ENCODE peak calls at places on chromosomes 16 and 17, in four cellular contexts. F is GM12878, N is K562, B is HepG2. W is an unnamed sample.
A peak's percentile ranks its signal among the peaks of the same experiment; 100 is the strongest.

GRCh38 chr17:5203908-5204294 is 12.2 kb upstream of the ZNF594 start:
- DNase-seq in F (no peak), N (no peak), B (no peak), W (peak; percentile 35)

GRCh38 chr17:47192549-47192948 is 3.5 kb upstream of the CDC27 start:
- DNase-seq in F (peak; percentile 83), N (no peak), B (no peak), W (no peak)

GRCh38 chr17:39640493-39641118 is 3.7 kb downstream of the STARD3 start:
- DNase-seq in F (no peak), N (no peak), B (no peak), W (no peak)

GRCh38 chr17:9364837-9365430 is 210.7 kb downstream of the STX8 start:
- DNase-seq in F (no peak), N (no peak), B (no peak), W (no peak)

GRCh38 chr17:72715906-72716572 is 376.4 kb downstream of the SLC39A11 start:
- DNase-seq in F (no peak), N (no peak), B (peak; percentile 94), W (peak; percentile 93)

GRCh38 chr16:71461686-71462648 is at the start of gene ZNF23:
- DNase-seq in F (peak; percentile 39), N (peak; percentile 87), B (peak; percentile 64), W (peak; percentile 93)

GRCh38 chr17:78390241-78391050 is 12.0 kb downstream of the PGS1 start:
- DNase-seq in F (no peak), N (peak; percentile 35), B (no peak), W (peak; percentile 75)

GRCh38 chr16:30875881-30876791 is 17.7 kb downstream of the BCL7C start:
- DNase-seq in F (peak; percentile 67), N (peak; percentile 79), B (no peak), W (no peak)

GRCh38 chr16:50201784-50202183 is 48.7 kb downstream of the TENT4B start:
- DNase-seq in F (no peak), N (no peak), B (no peak), W (no peak)

GRCh38 chr16:10552998-10553491 is 27.4 kb downstream of the EMP2 start:
- DNase-seq in F (peak; percentile 49), N (peak; percentile 70), B (no peak), W (peak; percentile 60)

GRCh38 chr17:17685775-17686291 is 4.6 kb downstream of the RAI1 start:
- DNase-seq in F (no peak), N (peak; percentile 56), B (no peak), W (peak; percentile 67)

GRCh38 chr17:48679385-48680096 is 42.8 kb downstream of the PRAC1 start:
- DNase-seq in F (no peak), N (no peak), B (no peak), W (no peak)

DNA sequence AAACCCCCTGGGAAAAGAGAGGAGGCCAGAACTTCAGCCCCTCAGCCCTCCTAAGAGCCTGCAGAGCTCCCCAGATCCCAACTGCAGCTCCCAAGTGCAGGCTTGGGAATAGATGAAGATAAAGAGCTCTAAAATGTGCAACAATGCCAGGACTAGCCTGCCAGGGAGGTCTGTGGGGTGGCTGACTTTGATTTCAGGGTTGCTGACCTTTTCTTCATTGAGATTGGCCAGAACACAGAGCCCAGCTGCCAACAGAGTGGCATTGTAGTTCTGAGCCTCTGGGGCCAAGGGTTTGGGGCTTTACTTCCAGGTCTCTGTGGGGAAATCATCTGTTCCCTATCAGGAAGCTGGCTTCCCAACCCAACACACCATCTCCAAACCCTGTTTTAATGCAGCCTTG is 120.6 kb downstream of the COPRS start:
- DNase-seq in F (no peak), N (no peak), B (no peak), W (no peak)
- TF ChIP-seq CHD4 in F (no peak), N (no peak), B (no peak), W (no peak)

GRCh38 chr17:41491476-41491875 is 1.8 kb upstream of the KRT36 start:
- DNase-seq in F (no peak), N (no peak), B (no peak), W (no peak)

GRCh38 chr17:41492771-41493170 is 3.1 kb upstream of the KRT36 start:
- DNase-seq in F (no peak), N (peak; percentile 45), B (peak; percentile 49), W (no peak)

GRCh38 chr17:41492351-41492750 is 2.6 kb upstream of the KRT36 start:
- DNase-seq in F (no peak), N (no peak), B (no peak), W (no peak)

GRCh38 chr17:41496803-41497484 is 7.2 kb upstream of the KRT36 start:
- DNase-seq in F (peak; percentile 12), N (peak; percentile 89), B (peak; percentile 86), W (peak; percentile 91)

GRCh38 chr17:41494524-41494923 is 4.8 kb upstream of the KRT36 start:
- DNase-seq in F (no peak), N (no peak), B (peak; percentile 13), W (no peak)
- H3K27ac ChIP-seq in F (no peak overlapping the region), N (no peak overlapping the region), B (no peak overlapping the region), W (peak overlapping the region; percentile 38)

GRCh38 chr17:54013117-54013516 is 190.4 kb downstream of the KIF2B start:
- DNase-seq in F (no peak), N (no peak), B (no peak), W (no peak)
- TF ChIP-seq CHD4 in F (no peak), N (no peak), B (no peak), W (no peak)

GRCh38 chr16:75805946-75806345 is 79.7 kb upstream of the CPHXL start:
- DNase-seq in F (no peak), N (peak; percentile 8), B (no peak), W (no peak)

GRCh38 chr16:75804368-75804767 is 78.1 kb upstream of the CPHXL start:
- DNase-seq in F (no peak), N (no peak), B (no peak), W (no peak)

GRCh38 chr16:75806487-75806886 is 80.2 kb upstream of the CPHXL start:
- DNase-seq in F (no peak), N (no peak), B (no peak), W (no peak)

GRCh38 chr16:75801307-75801706 is 75.0 kb upstream of the CPHXL start:
- DNase-seq in F (no peak), N (no peak), B (no peak), W (no peak)

DNA sequence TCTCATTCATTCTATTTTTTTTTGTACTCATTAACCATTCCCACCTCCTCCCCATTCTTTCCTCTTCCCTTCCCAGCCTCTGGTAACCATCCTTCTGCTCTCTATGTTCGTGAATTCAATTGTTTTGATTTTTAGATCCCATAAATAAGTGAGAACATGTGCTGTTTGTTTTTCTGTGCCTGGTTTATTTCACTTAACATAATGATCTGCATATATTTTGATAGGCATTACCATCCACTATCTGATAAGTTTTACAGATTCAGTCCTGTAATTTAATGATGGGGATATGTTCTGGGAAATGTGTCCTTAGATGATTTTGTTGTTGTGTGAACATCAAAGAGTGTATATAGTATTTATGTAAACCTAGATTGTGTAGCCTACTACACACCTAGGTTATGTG is 77.5 kb upstream of the CPHXL start:
- DNase-seq in F (no peak), N (no peak), B (no peak), W (no peak)
- H3K27ac ChIP-seq in F (no peak overlapping the region), N (no peak overlapping the region), B (no peak overlapping the region), W (no peak overlapping the region)

GRCh38 chr16:84283314-84284167 is 11.1 kb upstream of the WFDC1 start:
- DNase-seq in F (no peak), N (no peak), B (no peak), W (no peak)

GRCh38 chr16:84282533-84282932 is 12.1 kb upstream of the WFDC1 start:
- DNase-seq in F (no peak), N (no peak), B (no peak), W (no peak)

GRCh38 chr16:84284168-84284722 is 10.4 kb upstream of the WFDC1 start:
- DNase-seq in F (no peak), N (peak; percentile 12), B (peak; percentile 48), W (no peak)

GRCh38 chr16:84288902-84289301 is 5.8 kb upstream of the WFDC1 start:
- DNase-seq in F (no peak), N (no peak), B (no peak), W (no peak)

DNA sequence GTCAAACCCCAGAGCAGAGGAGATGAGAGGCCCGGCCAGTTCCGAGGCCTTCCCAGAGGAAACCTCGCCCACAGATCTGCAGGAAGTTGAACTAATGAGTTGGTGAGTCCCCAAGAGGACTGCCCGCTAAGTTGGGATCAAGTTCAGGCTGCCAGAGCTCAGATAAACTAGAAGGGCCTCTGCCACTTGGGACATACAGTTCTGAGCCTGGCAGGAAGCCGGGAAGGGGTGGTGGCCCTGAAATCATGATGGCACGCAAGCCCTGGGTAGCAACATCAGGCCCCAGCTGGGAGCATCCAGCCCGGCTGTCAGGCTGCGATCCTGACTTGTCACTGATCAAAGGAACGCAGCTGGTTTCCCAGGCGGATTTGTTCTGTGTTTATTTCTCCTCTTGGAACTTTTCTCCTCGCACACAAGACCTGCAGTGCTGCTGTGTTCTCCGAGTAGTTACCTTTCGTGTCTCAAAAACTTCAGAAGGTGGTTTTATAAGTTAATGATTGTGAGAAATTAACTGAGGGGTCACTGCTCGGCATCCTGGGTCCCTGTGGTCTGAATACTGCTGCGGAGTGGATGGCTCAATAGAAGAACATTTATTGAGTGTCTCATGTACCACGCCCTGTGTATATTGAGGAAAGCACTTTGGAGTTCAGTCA is 8.0 kb upstream of the WFDC1 start:
- DNase-seq in F (no peak), N (no peak), B (no peak), W (no peak)
- TF ChIP-seq CHD4 in F (no peak), N (no peak), B (no peak), W (no peak)

GRCh38 chr17:7438656-7439460 is 454 bp upstream of the FGF11 start:
- DNase-seq in F (no peak), N (no peak), B (no peak), W (no peak)

GRCh38 chr17:7440113-7440822 is 956 bp downstream of the FGF11 start:
- DNase-seq in F (no peak), N (peak; percentile 33), B (no peak), W (peak; percentile 55)

GRCh38 chr17:7440823-7441174 is 1.5 kb downstream of the FGF11 start:
- DNase-seq in F (no peak), N (peak; percentile 67), B (no peak), W (no peak)

GRCh38 chr17:7438050-7438614 is 1.2 kb upstream of the FGF11 start:
- DNase-seq in F (no peak), N (peak; percentile 74), B (no peak), W (no peak)

DNA sequence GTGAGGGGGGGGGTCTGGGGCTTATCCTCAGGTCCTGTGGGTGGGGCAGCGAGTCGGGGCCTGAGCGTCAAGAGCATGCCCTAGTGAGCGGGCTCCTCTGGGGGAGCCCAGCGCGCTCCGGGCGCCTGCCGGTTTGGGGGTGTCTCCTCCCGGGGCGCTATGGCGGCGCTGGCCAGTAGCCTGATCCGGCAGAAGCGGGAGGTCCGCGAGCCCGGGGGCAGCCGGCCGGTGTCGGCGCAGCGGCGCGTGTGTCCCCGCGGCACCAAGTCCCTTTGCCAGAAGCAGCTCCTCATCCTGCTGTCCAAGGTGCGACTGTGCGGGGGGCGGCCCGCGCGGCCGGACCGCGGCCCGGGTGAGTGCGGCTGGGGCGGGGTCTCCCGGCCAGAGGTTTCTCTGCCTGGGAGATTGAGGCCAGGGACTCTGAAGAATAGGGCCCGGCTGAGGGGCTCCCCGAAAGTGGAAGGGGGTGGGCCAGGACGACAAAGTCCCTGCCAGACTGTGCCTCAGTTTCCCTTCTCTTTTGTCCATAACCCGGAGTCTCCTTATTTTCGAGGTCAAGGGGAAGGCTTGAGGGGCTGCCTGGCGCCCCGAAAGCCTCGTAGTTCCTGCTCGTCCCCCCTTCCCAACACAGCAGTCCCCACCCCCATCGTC is at the start of gene FGF11:
- DNase-seq in F (no peak), N (no peak), B (no peak), W (no peak)
- H3K27ac ChIP-seq in F (peak within 1 kb of the TSS; percentile 46), N (peak within 1 kb of the TSS; percentile 62), B (peak within 1 kb of the TSS; percentile 36), W (peak within 1 kb of the TSS; percentile 85)

W was measured in A549.